ENCODE peak calls at places on chromosomes 13 and 19, in ten cellular contexts. One of them, this sample, is unnamed.

GRCh38 chr19:49118565-49119410 is at the start of gene C19orf73:
- DNase-seq in A549: peak; percentile 94
- DNase-seq in activated T-helper 9 cell treated with anti-CD3 and anti-CD28 coated beads, Interleukin-2, amount 50 U/mL, for 16 hours: peak; percentile 93
- DNase-seq in effector memory CD8-positive, alpha-beta T cell: peak; percentile 96
- DNase-seq in amygdala: peak; percentile 96
- DNase-seq in AG09309: peak; percentile 55
- DNase-seq in GDM1: peak; percentile 96
- DNase-seq in kidney tubule cell: peak; percentile 95
- DNase-seq in T-helper 2 cell: peak; percentile 87
- DNase-seq in activated T-helper 1 cell treated with Interleukin-2 at 50 U/mL for 16 hours: peak; percentile 95
- DNase-seq in this sample: peak; percentile 96

GRCh38 chr13:113020323-113021080 is 51.5 kb downstream of the MCF2L start:
- DNase-seq in A549: no peak
- DNase-seq in activated T-helper 9 cell treated with anti-CD3 and anti-CD28 coated beads, Interleukin-2, amount 50 U/mL, for 16 hours: no peak
- DNase-seq in amygdala: no peak
- DNase-seq in effector memory CD8-positive, alpha-beta T cell: no peak
- DNase-seq in T-helper 2 cell: no peak
- DNase-seq in kidney tubule cell: no peak
- DNase-seq in activated T-helper 1 cell treated with Interleukin-2 at 50 U/mL for 16 hours: no peak
- DNase-seq in AG09309: no peak
- DNase-seq in GDM1: no peak
- DNase-seq in this sample: no peak

GRCh38 chr19:36449059-36449670 is 30.7 kb upstream of the ZFP82 start:
- DNase-seq in AG09309: no peak
- DNase-seq in T-helper 2 cell: no peak
- DNase-seq in GDM1: no peak
- DNase-seq in activated T-helper 9 cell treated with anti-CD3 and anti-CD28 coated beads, Interleukin-2, amount 50 U/mL, for 16 hours: no peak
- DNase-seq in kidney tubule cell: peak; percentile 2
- DNase-seq in amygdala: no peak
- DNase-seq in activated T-helper 1 cell treated with Interleukin-2 at 50 U/mL for 16 hours: no peak
- DNase-seq in effector memory CD8-positive, alpha-beta T cell: no peak
- DNase-seq in A549: no peak
- DNase-seq in this sample: no peak

GRCh38 chr13:113969973-113970611 is 3.8 kb downstream of the C13orf46 start:
- DNase-seq in A549: no peak
- DNase-seq in GDM1: no peak
- DNase-seq in T-helper 2 cell: no peak
- DNase-seq in AG09309: no peak
- DNase-seq in activated T-helper 9 cell treated with anti-CD3 and anti-CD28 coated beads, Interleukin-2, amount 50 U/mL, for 16 hours: no peak
- DNase-seq in amygdala: no peak
- DNase-seq in kidney tubule cell: no peak
- DNase-seq in effector memory CD8-positive, alpha-beta T cell: no peak
- DNase-seq in activated T-helper 1 cell treated with Interleukin-2 at 50 U/mL for 16 hours: no peak
- DNase-seq in this sample: no peak

GRCh38 chr13:60282708-60283107 is 114.3 kb upstream of the TDRD3 start:
- DNase-seq in AG09309: no peak
- DNase-seq in kidney tubule cell: no peak
- DNase-seq in GDM1: no peak
- DNase-seq in activated T-helper 9 cell treated with anti-CD3 and anti-CD28 coated beads, Interleukin-2, amount 50 U/mL, for 16 hours: no peak
- DNase-seq in activated T-helper 1 cell treated with Interleukin-2 at 50 U/mL for 16 hours: no peak
- DNase-seq in amygdala: no peak
- DNase-seq in effector memory CD8-positive, alpha-beta T cell: no peak
- DNase-seq in T-helper 2 cell: no peak
- DNase-seq in A549: no peak
- DNase-seq in this sample: no peak

GRCh38 chr19:15300533-15301194 is 31.7 kb downstream of the BRD4 start:
- DNase-seq in kidney tubule cell: no peak
- DNase-seq in activated T-helper 9 cell treated with anti-CD3 and anti-CD28 coated beads, Interleukin-2, amount 50 U/mL, for 16 hours: no peak
- DNase-seq in activated T-helper 1 cell treated with Interleukin-2 at 50 U/mL for 16 hours: no peak
- DNase-seq in effector memory CD8-positive, alpha-beta T cell: no peak
- DNase-seq in T-helper 2 cell: no peak
- DNase-seq in amygdala: no peak
- DNase-seq in GDM1: no peak
- DNase-seq in A549: no peak
- DNase-seq in AG09309: peak; percentile 86
- DNase-seq in this sample: no peak

GRCh38 chr19:28980236-28980868 is 232.6 kb downstream of the UQCRFS1 start:
- DNase-seq in amygdala: no peak
- DNase-seq in AG09309: peak; percentile 40
- DNase-seq in effector memory CD8-positive, alpha-beta T cell: no peak
- DNase-seq in A549: no peak
- DNase-seq in activated T-helper 9 cell treated with anti-CD3 and anti-CD28 coated beads, Interleukin-2, amount 50 U/mL, for 16 hours: no peak
- DNase-seq in T-helper 2 cell: no peak
- DNase-seq in GDM1: no peak
- DNase-seq in activated T-helper 1 cell treated with Interleukin-2 at 50 U/mL for 16 hours: no peak
- DNase-seq in kidney tubule cell: peak; percentile 77
- DNase-seq in this sample: no peak

GRCh38 chr19:30355586-30355985 is 16.6 kb upstream of the ZNF536 start:
- DNase-seq in amygdala: no peak
- DNase-seq in activated T-helper 9 cell treated with anti-CD3 and anti-CD28 coated beads, Interleukin-2, amount 50 U/mL, for 16 hours: no peak
- DNase-seq in kidney tubule cell: no peak
- DNase-seq in GDM1: no peak
- DNase-seq in effector memory CD8-positive, alpha-beta T cell: no peak
- DNase-seq in A549: no peak
- DNase-seq in AG09309: no peak
- DNase-seq in activated T-helper 1 cell treated with Interleukin-2 at 50 U/mL for 16 hours: no peak
- DNase-seq in T-helper 2 cell: no peak
- DNase-seq in this sample: no peak

GRCh38 chr13:107942030-107942617 is 273.2 kb downstream of the LIG4 start:
- DNase-seq in kidney tubule cell: no peak
- DNase-seq in AG09309: no peak
- DNase-seq in A549: no peak
- DNase-seq in effector memory CD8-positive, alpha-beta T cell: no peak
- DNase-seq in activated T-helper 9 cell treated with anti-CD3 and anti-CD28 coated beads, Interleukin-2, amount 50 U/mL, for 16 hours: no peak
- DNase-seq in GDM1: no peak
- DNase-seq in amygdala: no peak
- DNase-seq in activated T-helper 1 cell treated with Interleukin-2 at 50 U/mL for 16 hours: no peak
- DNase-seq in T-helper 2 cell: no peak
- DNase-seq in this sample: no peak

GRCh38 chr19:11963566-11964355 is 1.1 kb upstream of the ZNF763 start:
- DNase-seq in amygdala: peak; percentile 68
- DNase-seq in activated T-helper 1 cell treated with Interleukin-2 at 50 U/mL for 16 hours: peak; percentile 50
- DNase-seq in effector memory CD8-positive, alpha-beta T cell: peak; percentile 61
- DNase-seq in T-helper 2 cell: peak; percentile 52
- DNase-seq in GDM1: peak; percentile 49
- DNase-seq in AG09309: no peak
- DNase-seq in activated T-helper 9 cell treated with anti-CD3 and anti-CD28 coated beads, Interleukin-2, amount 50 U/mL, for 16 hours: peak; percentile 59
- DNase-seq in kidney tubule cell: peak; percentile 60
- DNase-seq in A549: no peak
- DNase-seq in this sample: peak; percentile 74

GRCh38 chr19:305240-306150 is 14.3 kb upstream of the PLPP2 start:
- DNase-seq in A549: no peak
- DNase-seq in AG09309: no peak
- DNase-seq in amygdala: no peak
- DNase-seq in activated T-helper 1 cell treated with Interleukin-2 at 50 U/mL for 16 hours: no peak
- DNase-seq in kidney tubule cell: no peak
- DNase-seq in GDM1: no peak
- DNase-seq in T-helper 2 cell: no peak
- DNase-seq in activated T-helper 9 cell treated with anti-CD3 and anti-CD28 coated beads, Interleukin-2, amount 50 U/mL, for 16 hours: no peak
- DNase-seq in effector memory CD8-positive, alpha-beta T cell: no peak
- DNase-seq in this sample: no peak

GRCh38 chr13:103960011-103960410 is 893.8 kb upstream of the SLC10A2 start:
- DNase-seq in activated T-helper 1 cell treated with Interleukin-2 at 50 U/mL for 16 hours: no peak
- DNase-seq in kidney tubule cell: peak; percentile 59
- DNase-seq in A549: no peak
- DNase-seq in amygdala: no peak
- DNase-seq in GDM1: no peak
- DNase-seq in effector memory CD8-positive, alpha-beta T cell: no peak
- DNase-seq in T-helper 2 cell: no peak
- DNase-seq in AG09309: no peak
- DNase-seq in activated T-helper 9 cell treated with anti-CD3 and anti-CD28 coated beads, Interleukin-2, amount 50 U/mL, for 16 hours: no peak
- DNase-seq in this sample: no peak

GRCh38 chr13:46154136-46154854 is 27.7 kb downstream of the LCP1 start:
- DNase-seq in GDM1: no peak
- DNase-seq in effector memory CD8-positive, alpha-beta T cell: no peak
- DNase-seq in amygdala: no peak
- DNase-seq in T-helper 2 cell: no peak
- DNase-seq in activated T-helper 1 cell treated with Interleukin-2 at 50 U/mL for 16 hours: no peak
- DNase-seq in AG09309: no peak
- DNase-seq in A549: no peak
- DNase-seq in kidney tubule cell: no peak
- DNase-seq in activated T-helper 9 cell treated with anti-CD3 and anti-CD28 coated beads, Interleukin-2, amount 50 U/mL, for 16 hours: no peak
- DNase-seq in this sample: no peak

GRCh38 chr19:49875801-49876421 is 1.2 kb downstream of the AKT1S1 start:
- DNase-seq in T-helper 2 cell: peak; percentile 26
- DNase-seq in activated T-helper 1 cell treated with Interleukin-2 at 50 U/mL for 16 hours: peak; percentile 41
- DNase-seq in GDM1: peak; percentile 16
- DNase-seq in activated T-helper 9 cell treated with anti-CD3 and anti-CD28 coated beads, Interleukin-2, amount 50 U/mL, for 16 hours: peak; percentile 40
- DNase-seq in effector memory CD8-positive, alpha-beta T cell: peak; percentile 35
- DNase-seq in amygdala: peak; percentile 71
- DNase-seq in kidney tubule cell: peak; percentile 45
- DNase-seq in A549: peak; percentile 79
- DNase-seq in AG09309: no peak
- DNase-seq in this sample: peak; percentile 41

GRCh38 chr13:32736648-32737047 is 150.4 kb downstream of the PDS5B start:
- DNase-seq in activated T-helper 1 cell treated with Interleukin-2 at 50 U/mL for 16 hours: no peak
- DNase-seq in amygdala: no peak
- DNase-seq in AG09309: no peak
- DNase-seq in T-helper 2 cell: no peak
- DNase-seq in GDM1: no peak
- DNase-seq in activated T-helper 9 cell treated with anti-CD3 and anti-CD28 coated beads, Interleukin-2, amount 50 U/mL, for 16 hours: no peak
- DNase-seq in effector memory CD8-positive, alpha-beta T cell: no peak
- DNase-seq in A549: no peak
- DNase-seq in kidney tubule cell: no peak
- DNase-seq in this sample: no peak

GRCh38 chr19:3291644-3292043 is 67.2 kb downstream of the CELF5 start:
- DNase-seq in GDM1: no peak
- DNase-seq in effector memory CD8-positive, alpha-beta T cell: no peak
- DNase-seq in activated T-helper 1 cell treated with Interleukin-2 at 50 U/mL for 16 hours: no peak
- DNase-seq in A549: no peak
- DNase-seq in AG09309: no peak
- DNase-seq in amygdala: no peak
- DNase-seq in activated T-helper 9 cell treated with anti-CD3 and anti-CD28 coated beads, Interleukin-2, amount 50 U/mL, for 16 hours: no peak
- DNase-seq in T-helper 2 cell: no peak
- DNase-seq in kidney tubule cell: no peak
- DNase-seq in this sample: no peak

GRCh38 chr13:110127986-110128511 is 178.9 kb downstream of the COL4A1 start:
- DNase-seq in A549: no peak
- DNase-seq in kidney tubule cell: peak; percentile 55
- DNase-seq in activated T-helper 9 cell treated with anti-CD3 and anti-CD28 coated beads, Interleukin-2, amount 50 U/mL, for 16 hours: no peak
- DNase-seq in AG09309: no peak
- DNase-seq in T-helper 2 cell: no peak
- DNase-seq in amygdala: no peak
- DNase-seq in GDM1: no peak
- DNase-seq in activated T-helper 1 cell treated with Interleukin-2 at 50 U/mL for 16 hours: no peak
- DNase-seq in effector memory CD8-positive, alpha-beta T cell: no peak
- DNase-seq in this sample: no peak

GRCh38 chr13:41588899-41589298 is 131.5 kb downstream of the RGCC start:
- DNase-seq in amygdala: no peak
- DNase-seq in AG09309: peak; percentile 80
- DNase-seq in kidney tubule cell: peak; percentile 96
- DNase-seq in T-helper 2 cell: peak; percentile 22
- DNase-seq in A549: peak; percentile 35
- DNase-seq in GDM1: peak; percentile 28
- DNase-seq in activated T-helper 1 cell treated with Interleukin-2 at 50 U/mL for 16 hours: no peak
- DNase-seq in activated T-helper 9 cell treated with anti-CD3 and anti-CD28 coated beads, Interleukin-2, amount 50 U/mL, for 16 hours: no peak
- DNase-seq in effector memory CD8-positive, alpha-beta T cell: no peak
- DNase-seq in this sample: no peak

GRCh38 chr13:102236830-102237621 is 164.8 kb downstream of the FGF14 start:
- DNase-seq in effector memory CD8-positive, alpha-beta T cell: no peak
- DNase-seq in GDM1: no peak
- DNase-seq in T-helper 2 cell: no peak
- DNase-seq in amygdala: no peak
- DNase-seq in kidney tubule cell: no peak
- DNase-seq in activated T-helper 1 cell treated with Interleukin-2 at 50 U/mL for 16 hours: no peak
- DNase-seq in A549: no peak
- DNase-seq in activated T-helper 9 cell treated with anti-CD3 and anti-CD28 coated beads, Interleukin-2, amount 50 U/mL, for 16 hours: no peak
- DNase-seq in AG09309: no peak
- DNase-seq in this sample: no peak

GRCh38 chr13:109778102-109778542 is 8.3 kb downstream of the IRS2 start:
- DNase-seq in effector memory CD8-positive, alpha-beta T cell: no peak
- DNase-seq in amygdala: no peak
- DNase-seq in activated T-helper 9 cell treated with anti-CD3 and anti-CD28 coated beads, Interleukin-2, amount 50 U/mL, for 16 hours: no peak
- DNase-seq in T-helper 2 cell: no peak
- DNase-seq in kidney tubule cell: peak; percentile 89
- DNase-seq in AG09309: no peak
- DNase-seq in GDM1: no peak
- DNase-seq in A549: no peak
- DNase-seq in activated T-helper 1 cell treated with Interleukin-2 at 50 U/mL for 16 hours: no peak
- DNase-seq in this sample: no peak

GRCh38 chr19:33898062-33898677 is 101.5 kb downstream of the KCTD15 start:
- DNase-seq in amygdala: no peak
- DNase-seq in activated T-helper 9 cell treated with anti-CD3 and anti-CD28 coated beads, Interleukin-2, amount 50 U/mL, for 16 hours: no peak
- DNase-seq in T-helper 2 cell: no peak
- DNase-seq in GDM1: no peak
- DNase-seq in AG09309: no peak
- DNase-seq in activated T-helper 1 cell treated with Interleukin-2 at 50 U/mL for 16 hours: no peak
- DNase-seq in effector memory CD8-positive, alpha-beta T cell: no peak
- DNase-seq in kidney tubule cell: no peak
- DNase-seq in A549: no peak
- DNase-seq in this sample: no peak

GRCh38 chr19:38834104-38834490 is 2.5 kb upstream of the ECH1 start:
- DNase-seq in kidney tubule cell: no peak
- DNase-seq in amygdala: no peak
- DNase-seq in effector memory CD8-positive, alpha-beta T cell: no peak
- DNase-seq in activated T-helper 9 cell treated with anti-CD3 and anti-CD28 coated beads, Interleukin-2, amount 50 U/mL, for 16 hours: no peak
- DNase-seq in A549: no peak
- DNase-seq in AG09309: no peak
- DNase-seq in GDM1: no peak
- DNase-seq in activated T-helper 1 cell treated with Interleukin-2 at 50 U/mL for 16 hours: no peak
- DNase-seq in T-helper 2 cell: no peak
- DNase-seq in this sample: no peak